ENCODE peak calls at places on chromosomes 3 and 15, in ten cellular contexts. T is OCI-LY7; X is uterus; Z is GM23248; D is psoas muscle; S is fibroblast of lung; G is prostate gland; Q is astrocyte; E is CD4-positive, alpha-beta T cell; A is cardiac muscle cell. U is an unnamed sample. For H3K9me3, the result is how much of the 10 kb centered on the place peaks cover.

GRCh38 chr3:122415104-122415744 is 638 bp downstream of the WDR5B start:
- DNase-seq in T (peak), X (no peak), Z (peak), D (peak), S (peak), G (peak), Q (peak), E (peak), A (peak), U (peak)

GRCh38 chr3:87626471-87626995 is 350.1 kb upstream of the POU1F1 start:
- DNase-seq in T (no peak), X (no peak), Z (peak), D (no peak), S (no peak), G (no peak), Q (no peak), E (no peak), A (no peak), U (no peak)

GRCh38 chr3:172303941-172304558 is 144.2 kb downstream of the GHSR start:
- DNase-seq in T (no peak), X (no peak), Z (no peak), D (no peak), S (no peak), G (no peak), Q (no peak), E (no peak), A (no peak), U (no peak)

GRCh38 chr3:32238816-32239637 is 547 bp downstream of the CMTM8 start:
- DNase-seq in T (peak), X (no peak), Z (peak), D (peak), S (peak), G (peak), Q (peak), E (peak), A (peak), U (peak)

GRCh38 chr3:173688216-173688842 is 290.8 kb downstream of the NLGN1 start:
- DNase-seq in T (no peak), X (no peak), Z (peak), D (no peak), S (peak), G (no peak), Q (peak), E (no peak), A (no peak), U (no peak)

GRCh38 chr15:85762756-85763127 is 32.0 kb downstream of the KLHL25 start:
- DNase-seq in T (no peak), X (no peak), Z (no peak), D (no peak), S (no peak), G (no peak), Q (no peak), E (no peak), A (no peak), U (no peak)

GRCh38 chr3:114411811-114412803 is 118.3 kb downstream of the TIGIT start:
- DNase-seq in T (no peak), X (no peak), Z (peak), D (peak), S (peak), G (no peak), Q (peak), E (no peak), A (no peak), U (no peak)

GRCh38 chr15:93030430-93031102 is 58.4 kb downstream of the RGMA start:
- DNase-seq in T (peak), X (peak), Z (peak), D (peak), S (peak), G (peak), Q (peak), E (peak), A (peak), U (peak)

GRCh38 chr3:52278510-52279069 is at the start of gene WDR82:
- DNase-seq in T (peak), X (peak), Z (peak), D (peak), S (peak), G (peak), Q (peak), E (peak), A (peak), U (peak)

GRCh38 chr15:29059871-29060640 is 174.3 kb downstream of the APBA2 start:
- DNase-seq in T (no peak), X (no peak), Z (no peak), D (no peak), S (no peak), G (no peak), Q (no peak), E (no peak), A (no peak), U (no peak)

GRCh38 chr3:154334973-154335420 is 10.7 kb upstream of the DHX36 start:
- DNase-seq in T (peak), X (no peak), Z (peak), D (no peak), S (peak), G (no peak), Q (peak), E (no peak), A (peak), U (peak)

GRCh38 chr3:115071611-115072010 is 75.5 kb downstream of the ZBTB20 start:
- DNase-seq in T (no peak), X (no peak), Z (peak), D (no peak), S (peak), G (no peak), Q (peak), E (no peak), A (no peak), U (no peak)

GRCh38 chr15:75024102-75024636 is 779 bp downstream of the PPCDC start:
- DNase-seq in T (peak), X (no peak), Z (peak), D (no peak), S (peak), G (no peak), Q (peak), E (no peak), A (peak), U (no peak)

GRCh38 chr3:39358302-39358701 is 24.9 kb upstream of the SLC25A38 start:
- DNase-seq in T (no peak), X (no peak), Z (no peak), D (no peak), S (no peak), G (no peak), Q (no peak), E (no peak), A (no peak), U (no peak)

GRCh38 chr3:158846803-158847465 is 45.1 kb downstream of the MFSD1 start:
- DNase-seq in T (no peak), X (no peak), Z (no peak), D (no peak), S (no peak), G (no peak), Q (no peak), E (no peak), A (no peak), U (no peak)

GRCh38 chr3:40477671-40478070 is 749 bp downstream of the ZNF619 start:
- DNase-seq in T (no peak), X (no peak), Z (no peak), D (no peak), S (no peak), G (no peak), Q (no peak), E (no peak), A (no peak), U (no peak)

GRCh38 chr15:35305906-35306305 is 220.8 kb upstream of the NANOGP8 start:
- DNase-seq in T (no peak), X (no peak), Z (peak), D (no peak), S (peak), G (no peak), Q (peak), E (no peak), A (no peak), U (no peak)

GRCh38 chr3:184380627-184381260 is 890 bp downstream of the CHRD start:
- DNase-seq in T (no peak), X (peak), Z (peak), D (no peak), S (no peak), G (no peak), Q (no peak), E (no peak), A (peak), U (no peak)

GRCh38 chr3:49998326-49998725 is 58.4 kb downstream of the RBM6 start:
- DNase-seq in T (no peak), X (no peak), Z (peak), D (no peak), S (peak), G (peak), Q (peak), E (no peak), A (no peak), U (no peak)

GRCh38 chr15:51879555-51879954 is 50.1 kb downstream of the TMOD3 start:
- DNase-seq in T (no peak), X (no peak), Z (peak), D (no peak), S (peak), G (no peak), Q (peak), E (no peak), A (no peak), U (no peak)

GRCh38 chr15:80420658-80421057 is 16.5 kb downstream of the ARNT2 start:
- DNase-seq in T (no peak), X (no peak), Z (no peak), D (no peak), S (no peak), G (no peak), Q (no peak), E (no peak), A (no peak), U (no peak)

GRCh38 chr3:41207355-41207754 is 8.1 kb downstream of the CTNNB1 start:
- DNase-seq in T (no peak), X (no peak), Z (no peak), D (no peak), S (no peak), G (no peak), Q (no peak), E (no peak), A (peak), U (no peak)

GRCh38 chr3:158451405-158452045 is 119.5 kb upstream of the MLF1 start:
- DNase-seq in T (no peak), X (no peak), Z (no peak), D (no peak), S (no peak), G (no peak), Q (no peak), E (no peak), A (no peak), U (no peak)

GRCh38 chr3:52299247-52299657 is 11.6 kb downstream of the GLYCTK start:
- DNase-seq in T (no peak), X (no peak), Z (no peak), D (no peak), S (no peak), G (no peak), Q (no peak), E (no peak), A (no peak), U (no peak)

GRCh38 chr3:111763101-111763500 is 96.0 kb upstream of the PHLDB2 start:
- DNase-seq in T (no peak), X (no peak), Z (peak), D (no peak), S (peak), G (no peak), Q (peak), E (no peak), A (no peak), U (no peak)

GRCh38 chr3:10401990-10402761 is 81.3 kb upstream of the SEC13 start:
- DNase-seq in T (no peak), X (no peak), Z (no peak), D (no peak), S (no peak), G (no peak), Q (no peak), E (no peak), A (no peak), U (no peak)

GRCh38 chr15:69469467-69470191 is 17.0 kb downstream of the RPLP1 start:
- DNase-seq in T (no peak), X (no peak), Z (peak), D (no peak), S (peak), G (no peak), Q (peak), E (no peak), A (no peak), U (no peak)

GRCh38 chr3:68773401-68773800 is 158.9 kb downstream of the TAFA4 start:
- DNase-seq in T (no peak), X (no peak), Z (no peak), D (no peak), S (no peak), G (no peak), Q (no peak), E (no peak), A (no peak), U (no peak)

GRCh38 chr15:71079208-71080044 is 35.8 kb upstream of the THSD4 start:
- DNase-seq in T (no peak), X (no peak), Z (peak), D (no peak), S (peak), G (peak), Q (peak), E (no peak), A (no peak), U (no peak)

GRCh38 chr3:48408823-48409281 is 21.0 kb downstream of the PLXNB1 start:
- DNase-seq in T (no peak), X (peak), Z (peak), D (no peak), S (no peak), G (no peak), Q (no peak), E (no peak), A (no peak), U (no peak)

GRCh38 chr3:137061186-137061585 is 103.4 kb downstream of the IL20RB start:
- DNase-seq in T (no peak), X (no peak), Z (no peak), D (no peak), S (no peak), G (no peak), Q (no peak), E (no peak), A (no peak), U (no peak)

GRCh38 chr3:23129062-23129461 is 74.1 kb upstream of the UBE2E2 start:
- DNase-seq in T (no peak), X (no peak), Z (no peak), D (no peak), S (no peak), G (no peak), Q (no peak), E (no peak), A (no peak), U (no peak)

GRCh38 chr3:51340311-51340829 is 44.7 kb upstream of the MANF start:
- DNase-seq in T (no peak), X (peak), Z (peak), D (peak), S (peak), G (no peak), Q (peak), E (no peak), A (no peak), U (no peak)

GRCh38 chr15:77497108-77497737 is 76.5 kb downstream of the HMG20A start:
- DNase-seq in T (no peak), X (peak), Z (peak), D (peak), S (peak), G (peak), Q (peak), E (no peak), A (peak), U (no peak)

GRCh38 chr3:10474439-10474723 is 31.0 kb downstream of the ATP2B2 start:
- DNase-seq in T (no peak), X (no peak), Z (no peak), D (no peak), S (no peak), G (no peak), Q (no peak), E (no peak), A (no peak), U (no peak)

GRCh38 chr15:76201536-76202255 is 109.6 kb downstream of the ETFA start:
- DNase-seq in T (no peak), X (no peak), Z (no peak), D (no peak), S (no peak), G (no peak), Q (no peak), E (no peak), A (no peak), U (no peak)

GRCh38 chr3:75782506-75782905 is 2.8 kb downstream of the ZNF717 start:
- DNase-seq in T (no peak), X (no peak), Z (no peak), D (no peak), S (no peak), G (no peak), Q (no peak), E (no peak), A (no peak), U (no peak)

GRCh38 chr3:75781079-75781745 is 4.1 kb downstream of the ZNF717 start:
- DNase-seq in T (no peak), X (no peak), Z (no peak), D (no peak), S (no peak), G (no peak), Q (no peak), E (no peak), A (no peak), U (no peak)
- H3K9me3 ChIP-seq in T (under half), X (under half), Z (under half), D (under half), S (under half), G (under half), Q (under half), E (under half), A (under half), U (under half)

GRCh38 chr3:24451461-24452099 is 43.1 kb downstream of the THRB start:
- DNase-seq in T (no peak), X (no peak), Z (no peak), D (no peak), S (no peak), G (no peak), Q (no peak), E (no peak), A (no peak), U (no peak)

GRCh38 chr3:24447836-24448235 is 46.8 kb downstream of the THRB start:
- DNase-seq in T (no peak), X (no peak), Z (no peak), D (no peak), S (no peak), G (no peak), Q (no peak), E (no peak), A (no peak), U (no peak)

GRCh38 chr3:24450142-24450932 is 44.3 kb downstream of the THRB start:
- DNase-seq in T (no peak), X (no peak), Z (no peak), D (no peak), S (no peak), G (no peak), Q (no peak), E (no peak), A (no peak), U (no peak)

GRCh38 chr3:24440764-24441464 is 53.7 kb downstream of the THRB start:
- DNase-seq in T (no peak), X (no peak), Z (no peak), D (no peak), S (no peak), G (no peak), Q (no peak), E (no peak), A (no peak), U (no peak)

GRCh38 chr3:24446032-24446431 is 48.6 kb downstream of the THRB start:
- DNase-seq in T (no peak), X (no peak), Z (no peak), D (no peak), S (no peak), G (no peak), Q (no peak), E (no peak), A (no peak), U (no peak)
- H3K9me3 ChIP-seq in T (under half), X (under half), Z (under half), D (under half), S (under half), G (under half), Q (under half), E (under half), A (under half), U (under half)

DNA sequence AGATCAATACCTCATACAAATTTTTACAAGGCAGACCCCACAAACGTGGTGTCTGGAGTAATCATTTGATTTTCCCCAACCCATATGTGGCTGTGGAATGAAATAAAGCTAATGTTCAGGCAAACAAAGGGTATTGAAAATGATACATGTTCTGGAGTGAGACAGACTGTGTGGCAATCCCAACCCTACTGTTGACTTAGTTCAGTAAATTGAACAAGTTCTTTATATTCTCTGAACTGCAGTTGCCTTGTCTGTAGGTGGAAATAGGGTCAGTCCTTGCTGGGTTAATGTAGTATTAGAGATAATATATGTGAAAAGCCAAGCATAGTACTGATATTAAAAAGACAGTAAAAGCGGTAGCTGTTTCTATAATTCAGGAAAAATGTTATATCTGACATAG is 69.0 kb downstream of the GRM7 start:
- DNase-seq in T (no peak), X (no peak), Z (no peak), D (no peak), S (no peak), G (no peak), Q (no peak), E (no peak), A (no peak), U (no peak)
- H3K9me3 ChIP-seq in T (under half), X (under half), Z (under half), D (under half), S (under half), G (under half), Q (under half), E (under half), A (under half), U (under half)

DNA sequence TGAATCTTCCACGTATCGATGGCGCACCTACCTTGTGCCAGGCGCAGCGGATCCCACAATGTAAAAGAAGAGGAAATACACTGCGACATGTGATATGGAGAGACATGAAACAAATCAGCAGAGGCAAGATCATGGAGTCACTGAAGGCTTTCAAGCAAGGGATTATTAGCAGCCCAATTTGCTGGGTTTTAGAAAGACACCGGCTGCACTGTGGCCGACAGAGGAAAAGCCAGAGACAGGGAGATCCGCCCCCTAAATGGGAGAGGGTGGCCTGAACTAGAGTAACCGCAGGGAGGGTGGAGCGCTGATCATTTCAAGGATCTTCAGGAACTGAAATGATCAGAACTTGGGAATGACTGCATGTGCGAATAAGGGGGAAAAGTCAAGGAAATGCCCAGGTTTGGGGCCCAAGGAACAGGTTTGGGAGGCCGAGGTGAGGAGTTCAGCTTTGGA is 625 bp upstream of the C15orf40 start:
- DNase-seq in T (no peak), X (no peak), Z (peak), D (no peak), S (no peak), G (no peak), Q (no peak), E (no peak), A (no peak), U (no peak)
- H3K9me3 ChIP-seq in T (under half), X (under half), Z (under half), D (under half), S (under half), G (under half), Q (under half), E (under half), A (under half), U (under half)

GRCh38 chr15:27763514-27763913 is 335.6 kb downstream of the OCA2 start:
- DNase-seq in T (no peak), X (no peak), Z (no peak), D (no peak), S (no peak), G (no peak), Q (no peak), E (no peak), A (no peak), U (no peak)
- H3K9me3 ChIP-seq in T (under half), X (under half), Z (under half), D (under half), S (under half), G (under half), Q (under half), E (under half), A (under half), U (under half)

GRCh38 chr15:25185791-25186190 is 231.0 kb downstream of the SNRPN start:
- DNase-seq in T (no peak), X (no peak), Z (no peak), D (peak), S (no peak), G (no peak), Q (no peak), E (no peak), A (no peak), U (no peak)
- H3K9me3 ChIP-seq in T (under half), X (under half), Z (under half), D (under half), S (under half), G (under half), Q (under half), E (under half), A (under half), U (under half)

DNA sequence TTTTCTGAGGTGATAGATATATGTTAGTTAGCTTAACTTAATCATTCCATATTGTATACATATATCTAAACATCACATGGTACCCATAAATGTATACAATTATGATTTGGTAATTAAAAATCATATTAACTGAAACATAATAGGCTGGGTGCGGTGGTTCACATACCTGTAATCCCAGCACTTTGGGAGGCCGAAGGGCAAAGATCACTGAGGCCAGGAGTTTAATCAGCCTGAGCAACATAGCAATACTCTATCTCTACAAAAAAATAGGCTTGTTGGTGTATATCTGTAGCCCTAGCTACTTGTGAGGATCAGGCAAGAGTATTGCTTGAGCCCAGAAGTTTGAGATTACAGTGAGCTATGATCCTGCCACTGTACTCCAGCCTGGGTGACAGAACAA is 20.9 kb downstream of the RAB7A start:
- DNase-seq in T (no peak), X (no peak), Z (no peak), D (no peak), S (no peak), G (no peak), Q (no peak), E (no peak), A (no peak), U (no peak)
- H3K9me3 ChIP-seq in T (under half), X (under half), Z (under half), D (under half), S (under half), G (under half), Q (under half), E (under half), A (under half), U (under half)

GRCh38 chr3:621714-622113 is 425.2 kb downstream of the CHL1 start:
- DNase-seq in T (no peak), X (no peak), Z (no peak), D (no peak), S (no peak), G (no peak), Q (no peak), E (no peak), A (no peak), U (no peak)

GRCh38 chr3:623914-624545 is 427.5 kb downstream of the CHL1 start:
- DNase-seq in T (no peak), X (no peak), Z (no peak), D (no peak), S (no peak), G (no peak), Q (no peak), E (no peak), A (no peak), U (no peak)

GRCh38 chr3:622314-622713 is 425.8 kb downstream of the CHL1 start:
- DNase-seq in T (no peak), X (no peak), Z (no peak), D (no peak), S (no peak), G (no peak), Q (no peak), E (no peak), A (no peak), U (no peak)
- H3K9me3 ChIP-seq in T (under half), X (under half), Z (under half), D (under half), S (under half), G (under half), Q (under half), E (under half), A (under half), U (under half)